ENCODE peak calls at places on chromosomes 7 and 10, in eight cellular contexts. One of them, this sample, is unnamed.

GRCh38 chr7:24017519-24017918 is 266.5 kb upstream of the NPY start:
- DNase-seq in osteoblast: no peak
- DNase-seq in stomach: no peak
- DNase-seq in SJSA1: no peak
- DNase-seq in CD4-positive, alpha-beta memory T cell: no peak
- DNase-seq in esophagus squamous epithelium: no peak
- DNase-seq in tibial artery: no peak
- DNase-seq in mammary epithelial cell: no peak
- DNase-seq in this sample: no peak

GRCh38 chr7:39733881-39734571 is 110.7 kb downstream of the RALA start:
- DNase-seq in osteoblast: peak; percentile 43
- DNase-seq in SJSA1: peak; percentile 86
- DNase-seq in stomach: no peak
- DNase-seq in tibial artery: no peak
- DNase-seq in esophagus squamous epithelium: no peak
- DNase-seq in mammary epithelial cell: peak; percentile 83
- DNase-seq in CD4-positive, alpha-beta memory T cell: peak; percentile 64
- DNase-seq in this sample: peak; percentile 38

GRCh38 chr10:68470300-68470699 is 1.5 kb downstream of the DNA2 start:
- DNase-seq in CD4-positive, alpha-beta memory T cell: no peak
- DNase-seq in osteoblast: peak; percentile 15
- DNase-seq in stomach: no peak
- DNase-seq in SJSA1: no peak
- DNase-seq in mammary epithelial cell: no peak
- DNase-seq in esophagus squamous epithelium: no peak
- DNase-seq in tibial artery: no peak
- DNase-seq in this sample: no peak

GRCh38 chr7:99224263-99224947 is 16.5 kb upstream of the KPNA7 start:
- DNase-seq in osteoblast: no peak
- DNase-seq in stomach: peak; percentile 64
- DNase-seq in CD4-positive, alpha-beta memory T cell: no peak
- DNase-seq in tibial artery: peak; percentile 61
- DNase-seq in SJSA1: no peak
- DNase-seq in mammary epithelial cell: peak; percentile 99
- DNase-seq in esophagus squamous epithelium: no peak
- DNase-seq in this sample: peak; percentile 90

GRCh38 chr7:74028321-74028812 is 394 bp downstream of the ELN start:
- DNase-seq in tibial artery: no peak
- DNase-seq in stomach: no peak
- DNase-seq in esophagus squamous epithelium: no peak
- DNase-seq in mammary epithelial cell: no peak
- DNase-seq in CD4-positive, alpha-beta memory T cell: no peak
- DNase-seq in osteoblast: peak; percentile 73
- DNase-seq in SJSA1: no peak
- DNase-seq in this sample: no peak

GRCh38 chr7:100568936-100569844 is 4.5 kb downstream of the SAP25 start:
- DNase-seq in stomach: peak; percentile 66
- DNase-seq in tibial artery: peak; percentile 57
- DNase-seq in CD4-positive, alpha-beta memory T cell: peak; percentile 70
- DNase-seq in esophagus squamous epithelium: no peak
- DNase-seq in SJSA1: peak; percentile 71
- DNase-seq in osteoblast: peak; percentile 88
- DNase-seq in mammary epithelial cell: no peak
- DNase-seq in this sample: peak; percentile 50

GRCh38 chr10:100245484-100246220 is 16.3 kb upstream of the CHUK start:
- DNase-seq in tibial artery: no peak
- DNase-seq in CD4-positive, alpha-beta memory T cell: no peak
- DNase-seq in esophagus squamous epithelium: no peak
- DNase-seq in osteoblast: no peak
- DNase-seq in stomach: no peak
- DNase-seq in mammary epithelial cell: no peak
- DNase-seq in SJSA1: no peak
- DNase-seq in this sample: no peak

GRCh38 chr7:23913016-23913415 is 203.0 kb downstream of the STK31 start:
- DNase-seq in osteoblast: no peak
- DNase-seq in mammary epithelial cell: no peak
- DNase-seq in tibial artery: no peak
- DNase-seq in esophagus squamous epithelium: no peak
- DNase-seq in SJSA1: no peak
- DNase-seq in stomach: no peak
- DNase-seq in CD4-positive, alpha-beta memory T cell: no peak
- DNase-seq in this sample: no peak

GRCh38 chr7:102415685-102416225 is 17.6 kb upstream of the ORAI2 start:
- DNase-seq in stomach: no peak
- DNase-seq in SJSA1: no peak
- DNase-seq in CD4-positive, alpha-beta memory T cell: peak; percentile 74
- DNase-seq in mammary epithelial cell: no peak
- DNase-seq in tibial artery: no peak
- DNase-seq in esophagus squamous epithelium: no peak
- DNase-seq in osteoblast: no peak
- DNase-seq in this sample: no peak

GRCh38 chr7:34842782-34843181 is 184.8 kb downstream of the NPSR1 start:
- DNase-seq in CD4-positive, alpha-beta memory T cell: no peak
- DNase-seq in tibial artery: no peak
- DNase-seq in stomach: no peak
- DNase-seq in osteoblast: peak; percentile 78
- DNase-seq in esophagus squamous epithelium: no peak
- DNase-seq in SJSA1: no peak
- DNase-seq in mammary epithelial cell: no peak
- DNase-seq in this sample: no peak

GRCh38 chr10:108688314-108688713 is 1235.0 kb downstream of the XPNPEP1 start:
- DNase-seq in osteoblast: no peak
- DNase-seq in CD4-positive, alpha-beta memory T cell: no peak
- DNase-seq in esophagus squamous epithelium: no peak
- DNase-seq in SJSA1: no peak
- DNase-seq in stomach: no peak
- DNase-seq in tibial artery: no peak
- DNase-seq in mammary epithelial cell: no peak
- DNase-seq in this sample: no peak

GRCh38 chr10:62433181-62433692 is 59.1 kb downstream of the ZNF365 start:
- DNase-seq in esophagus squamous epithelium: no peak
- DNase-seq in osteoblast: peak; percentile 48
- DNase-seq in mammary epithelial cell: peak; percentile 99
- DNase-seq in CD4-positive, alpha-beta memory T cell: no peak
- DNase-seq in stomach: no peak
- DNase-seq in tibial artery: peak; percentile 80
- DNase-seq in SJSA1: peak; percentile 83
- DNase-seq in this sample: no peak

GRCh38 chr10:80585812-80586211 is 48.1 kb downstream of the SH2D4B start:
- DNase-seq in CD4-positive, alpha-beta memory T cell: no peak
- DNase-seq in tibial artery: no peak
- DNase-seq in mammary epithelial cell: no peak
- DNase-seq in osteoblast: no peak
- DNase-seq in SJSA1: peak; percentile 28
- DNase-seq in stomach: no peak
- DNase-seq in esophagus squamous epithelium: no peak
- DNase-seq in this sample: no peak

GRCh38 chr7:71323726-71324125 is 191.8 kb downstream of the GALNT17 start:
- DNase-seq in SJSA1: no peak
- DNase-seq in CD4-positive, alpha-beta memory T cell: no peak
- DNase-seq in esophagus squamous epithelium: no peak
- DNase-seq in stomach: no peak
- DNase-seq in tibial artery: no peak
- DNase-seq in mammary epithelial cell: no peak
- DNase-seq in osteoblast: no peak
- DNase-seq in this sample: no peak

GRCh38 chr7:155759740-155760430 is 52.4 kb downstream of the SHH start:
- DNase-seq in SJSA1: no peak
- DNase-seq in esophagus squamous epithelium: no peak
- DNase-seq in stomach: no peak
- DNase-seq in CD4-positive, alpha-beta memory T cell: no peak
- DNase-seq in osteoblast: no peak
- DNase-seq in mammary epithelial cell: no peak
- DNase-seq in tibial artery: no peak
- DNase-seq in this sample: peak; percentile 85

GRCh38 chr10:14541379-14541778 is 210.7 kb upstream of the FRMD4A start:
- DNase-seq in mammary epithelial cell: no peak
- DNase-seq in tibial artery: no peak
- DNase-seq in CD4-positive, alpha-beta memory T cell: no peak
- DNase-seq in stomach: no peak
- DNase-seq in esophagus squamous epithelium: no peak
- DNase-seq in osteoblast: no peak
- DNase-seq in SJSA1: no peak
- DNase-seq in this sample: no peak

GRCh38 chr10:82742478-82742877 is 867.5 kb downstream of the NRG3 start:
- DNase-seq in osteoblast: peak; percentile 35
- DNase-seq in tibial artery: no peak
- DNase-seq in mammary epithelial cell: peak; percentile 23
- DNase-seq in esophagus squamous epithelium: no peak
- DNase-seq in SJSA1: no peak
- DNase-seq in stomach: peak; percentile 34
- DNase-seq in CD4-positive, alpha-beta memory T cell: no peak
- DNase-seq in this sample: peak; percentile 0

GRCh38 chr10:100038561-100039071 is 28.9 kb upstream of the DNMBP start:
- DNase-seq in CD4-positive, alpha-beta memory T cell: no peak
- DNase-seq in stomach: no peak
- DNase-seq in osteoblast: peak; percentile 42
- DNase-seq in tibial artery: no peak
- DNase-seq in esophagus squamous epithelium: no peak
- DNase-seq in SJSA1: no peak
- DNase-seq in mammary epithelial cell: no peak
- DNase-seq in this sample: peak; percentile 92

GRCh38 chr7:23277359-23277989 is 21.7 kb upstream of the MALSU1 start:
- DNase-seq in esophagus squamous epithelium: no peak
- DNase-seq in osteoblast: peak; percentile 80
- DNase-seq in SJSA1: no peak
- DNase-seq in stomach: no peak
- DNase-seq in tibial artery: no peak
- DNase-seq in CD4-positive, alpha-beta memory T cell: peak; percentile 50
- DNase-seq in mammary epithelial cell: peak; percentile 55
- DNase-seq in this sample: peak; percentile 77

GRCh38 chr7:97639036-97639435 is 92.8 kb upstream of the TAC1 start:
- DNase-seq in mammary epithelial cell: peak; percentile 20
- DNase-seq in tibial artery: no peak
- DNase-seq in stomach: no peak
- DNase-seq in osteoblast: no peak
- DNase-seq in SJSA1: no peak
- DNase-seq in CD4-positive, alpha-beta memory T cell: no peak
- DNase-seq in esophagus squamous epithelium: no peak
- DNase-seq in this sample: no peak

GRCh38 chr7:149166630-149167352 is 19.5 kb downstream of the ZNF398 start:
- DNase-seq in CD4-positive, alpha-beta memory T cell: no peak
- DNase-seq in stomach: no peak
- DNase-seq in osteoblast: no peak
- DNase-seq in esophagus squamous epithelium: no peak
- DNase-seq in SJSA1: no peak
- DNase-seq in tibial artery: no peak
- DNase-seq in mammary epithelial cell: no peak
- DNase-seq in this sample: no peak
- H3K36me3 ChIP-seq in CD4-positive, alpha-beta memory T cell: peaks cover 20% of the 10 kb centered on the region
- H3K36me3 ChIP-seq in stomach: peaks cover 57% of the 10 kb centered on the region
- H3K36me3 ChIP-seq in osteoblast: peaks cover 69% of the 10 kb centered on the region
- H3K36me3 ChIP-seq in esophagus squamous epithelium: peaks cover 28% of the 10 kb centered on the region
- H3K36me3 ChIP-seq in SJSA1: peaks cover 75% of the 10 kb centered on the region
- H3K36me3 ChIP-seq in tibial artery: peaks cover 68% of the 10 kb centered on the region
- H3K36me3 ChIP-seq in mammary epithelial cell: peaks cover 18% of the 10 kb centered on the region
- H3K36me3 ChIP-seq in this sample: peaks cover 16% of the 10 kb centered on the region

DNA sequence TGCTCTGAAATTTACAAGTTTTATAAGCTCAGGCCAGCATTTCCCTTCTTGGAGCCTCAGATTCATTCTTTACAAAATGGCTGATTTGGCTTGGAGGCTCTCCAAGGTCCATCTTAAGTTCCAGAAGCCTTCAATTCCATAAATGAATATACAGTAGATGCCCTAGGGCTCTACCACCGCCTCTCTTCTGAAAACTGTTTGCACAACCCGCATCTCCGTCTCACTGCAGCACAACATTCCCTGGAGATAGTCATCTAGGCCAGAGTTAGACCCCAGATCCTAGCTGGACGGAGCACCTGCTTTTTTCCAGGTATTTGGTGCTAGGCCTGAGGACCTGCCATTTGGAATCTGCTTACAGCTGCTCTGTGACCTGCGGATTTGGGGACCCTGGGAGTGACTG is 50.5 kb upstream of the NRP1 start:
- DNase-seq in mammary epithelial cell: no peak
- DNase-seq in CD4-positive, alpha-beta memory T cell: no peak
- DNase-seq in SJSA1: no peak
- DNase-seq in esophagus squamous epithelium: no peak
- DNase-seq in tibial artery: no peak
- DNase-seq in osteoblast: no peak
- DNase-seq in stomach: no peak
- DNase-seq in this sample: no peak
- H3K4me1 ChIP-seq in mammary epithelial cell: no peaks in the 10 kb centered on the region
- H3K4me1 ChIP-seq in CD4-positive, alpha-beta memory T cell: no peaks in the 10 kb centered on the region
- H3K4me1 ChIP-seq in SJSA1: peaks cover 15% of the 10 kb centered on the region
- H3K4me1 ChIP-seq in esophagus squamous epithelium: no peaks in the 10 kb centered on the region
- H3K4me1 ChIP-seq in tibial artery: no peaks in the 10 kb centered on the region
- H3K4me1 ChIP-seq in osteoblast: peaks cover 7% of the 10 kb centered on the region
- H3K4me1 ChIP-seq in stomach: no peaks in the 10 kb centered on the region
- H3K4me1 ChIP-seq in this sample: no peaks in the 10 kb centered on the region

DNA sequence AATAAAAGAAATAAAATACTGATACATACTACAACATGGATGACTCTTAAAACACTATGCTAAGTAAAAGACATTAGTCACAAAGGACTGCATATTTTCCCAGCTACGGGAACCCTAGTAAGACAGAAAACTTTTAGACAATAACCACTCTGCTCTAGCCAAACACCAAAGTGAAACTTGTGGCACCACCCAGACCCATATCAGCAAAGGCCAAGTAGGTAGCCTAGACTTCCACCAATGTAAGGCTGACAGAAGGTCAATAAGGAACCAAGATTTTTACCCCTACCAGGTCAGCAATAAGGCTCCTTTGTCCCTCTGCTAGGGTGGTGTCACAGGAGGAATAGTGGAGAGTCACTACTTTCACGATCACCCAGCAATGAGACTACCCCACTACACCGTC is 24.9 kb downstream of the SLC25A40 start:
- DNase-seq in SJSA1: no peak
- DNase-seq in esophagus squamous epithelium: no peak
- DNase-seq in CD4-positive, alpha-beta memory T cell: no peak
- DNase-seq in tibial artery: no peak
- DNase-seq in osteoblast: no peak
- DNase-seq in mammary epithelial cell: no peak
- DNase-seq in stomach: no peak
- DNase-seq in this sample: no peak
- H3K36me3 ChIP-seq in SJSA1: peaks cover 35% of the 10 kb centered on the region
- H3K36me3 ChIP-seq in esophagus squamous epithelium: no peaks in the 10 kb centered on the region
- H3K36me3 ChIP-seq in CD4-positive, alpha-beta memory T cell: peaks cover 12% of the 10 kb centered on the region
- H3K36me3 ChIP-seq in tibial artery: no peaks in the 10 kb centered on the region
- H3K36me3 ChIP-seq in osteoblast: peaks cover 5% of the 10 kb centered on the region
- H3K36me3 ChIP-seq in mammary epithelial cell: peaks cover 2% of the 10 kb centered on the region
- H3K36me3 ChIP-seq in stomach: no peaks in the 10 kb centered on the region
- H3K36me3 ChIP-seq in this sample: no peaks in the 10 kb centered on the region

DNA sequence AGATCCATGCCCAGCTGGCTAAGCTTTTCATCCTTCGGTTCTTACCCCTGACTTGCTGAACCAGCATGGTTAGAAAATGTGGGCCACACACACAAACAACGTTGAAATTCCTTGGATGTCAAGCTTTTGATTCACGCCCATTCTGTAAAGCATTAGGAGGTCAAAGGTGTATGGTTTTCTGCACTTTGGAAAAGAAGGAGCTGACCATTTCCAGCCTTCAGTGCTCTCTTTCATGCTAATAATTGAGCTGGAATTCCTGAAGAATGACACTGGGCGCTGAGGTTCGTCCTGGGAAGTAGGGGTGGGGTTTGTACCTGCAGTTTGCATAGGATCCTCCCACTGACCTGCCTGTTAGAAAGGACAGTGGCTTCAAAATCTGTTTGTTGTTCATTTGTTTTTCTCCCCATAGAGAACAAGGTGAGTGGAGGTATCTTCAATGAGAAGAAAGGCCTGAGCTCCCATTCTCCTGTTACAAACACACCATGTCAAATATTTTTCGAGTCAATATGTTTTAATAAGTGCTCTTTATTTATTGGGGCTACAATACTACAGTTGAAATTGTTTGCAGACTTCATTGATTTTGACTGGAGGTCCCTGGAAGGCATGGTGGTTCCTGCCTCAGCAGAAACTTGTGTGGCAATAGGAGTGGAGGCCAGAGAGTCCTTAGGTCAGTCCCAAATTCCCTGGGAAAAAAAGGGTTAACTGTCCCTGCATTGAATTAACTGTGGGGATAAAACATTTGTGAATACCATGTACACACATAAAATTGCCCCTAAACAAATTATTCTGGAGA is 22.9 kb downstream of the KLF6 start:
- DNase-seq in osteoblast: no peak
- DNase-seq in stomach: no peak
- DNase-seq in SJSA1: peak; percentile 78
- DNase-seq in CD4-positive, alpha-beta memory T cell: no peak
- DNase-seq in mammary epithelial cell: peak; percentile 78
- DNase-seq in esophagus squamous epithelium: no peak
- DNase-seq in tibial artery: no peak
- DNase-seq in this sample: no peak
- H3K4me1 ChIP-seq in osteoblast: peaks cover 27% of the 10 kb centered on the region
- H3K4me1 ChIP-seq in stomach: peaks cover 18% of the 10 kb centered on the region
- H3K4me1 ChIP-seq in SJSA1: peaks cover 73% of the 10 kb centered on the region
- H3K4me1 ChIP-seq in CD4-positive, alpha-beta memory T cell: peaks cover 100% of the 10 kb centered on the region
- H3K4me1 ChIP-seq in mammary epithelial cell: peaks cover 69% of the 10 kb centered on the region
- H3K4me1 ChIP-seq in esophagus squamous epithelium: peaks cover 43% of the 10 kb centered on the region
- H3K4me1 ChIP-seq in tibial artery: peaks cover 5% of the 10 kb centered on the region
- H3K4me1 ChIP-seq in this sample: peaks cover 3% of the 10 kb centered on the region

This sample was measured in small intestine.